ENCODE peak calls at places on chromosomes 6 and 20, in seven cellular contexts. K is tibial artery, U is BE2C, G is left ventricle myocardium inferior, J is progenitor cell of endocrine pancreas, X is fibroblast of the aortic adventitia, N is pancreas. T is an unnamed sample.
A peak's percentile ranks its signal among the peaks of the same experiment; 100 is the strongest.

GRCh38 chr20:7723284-7723683 is 217.0 kb downstream of the HAO1 start:
- DNase-seq in J (no peak), N (no peak), G (no peak), U (no peak), X (peak; percentile 93), K (no peak), T (no peak)

GRCh38 chr6:43878823-43879495 is 108.9 kb downstream of the VEGFA start:
- DNase-seq in K (no peak), J (no peak), N (peak; percentile 46), U (peak; percentile 50), X (no peak), G (peak; percentile 25), T (no peak)

GRCh38 chr20:53890434-53891305 is 179.7 kb downstream of the BCAS1 start:
- DNase-seq in N (no peak), K (no peak), G (no peak), X (peak; percentile 7), J (no peak), U (no peak), T (peak; percentile 59)

GRCh38 chr6:155274533-155274932 is 10.7 kb downstream of the CLDN20 start:
- DNase-seq in G (no peak), X (peak; percentile 58), U (no peak), J (no peak), K (no peak), N (no peak), T (peak; percentile 6)

GRCh38 chr6:1970151-1970561 is 275.2 kb downstream of the GMDS start:
- DNase-seq in G (no peak), X (no peak), J (no peak), K (no peak), U (peak; percentile 38), N (no peak), T (no peak)

GRCh38 chr20:62792182-62792939 is 3.9 kb upstream of the MRGBP start:
- DNase-seq in N (no peak), G (no peak), J (no peak), X (peak; percentile 15), U (no peak), K (no peak), T (peak; percentile 36)

GRCh38 chr20:37729909-37730308 is 36.1 kb downstream of the CTNNBL1 start:
- DNase-seq in J (no peak), U (no peak), X (peak; percentile 29), K (no peak), N (no peak), G (no peak), T (no peak)

GRCh38 chr6:90088009-90088408 is 193.7 kb downstream of the GJA10 start:
- DNase-seq in X (peak; percentile 53), K (no peak), J (no peak), N (no peak), U (no peak), G (no peak), T (no peak)

GRCh38 chr6:45212976-45213375 is 115.2 kb upstream of the RUNX2 start:
- DNase-seq in G (no peak), N (no peak), U (no peak), X (no peak), K (no peak), J (no peak), T (no peak)

GRCh38 chr6:41767112-41767946 is 12.4 kb downstream of the FRS3 start:
- DNase-seq in G (peak; percentile 31), N (peak; percentile 56), X (peak; percentile 89), U (peak; percentile 90), J (no peak), K (peak; percentile 40), T (peak; percentile 79)

GRCh38 chr6:35230950-35231349 is 17.2 kb downstream of the SCUBE3 start:
- DNase-seq in J (no peak), G (peak; percentile 72), U (no peak), K (peak; percentile 51), N (no peak), X (peak; percentile 43), T (no peak)

GRCh38 chr6:143449731-143450452 is 603 bp downstream of the ADAT2 start:
- DNase-seq in U (no peak), J (peak; percentile 23), N (no peak), X (peak; percentile 38), G (no peak), K (peak; percentile 22), T (peak; percentile 15)

GRCh38 chr6:168372871-168373270 is 53.3 kb upstream of the DACT2 start:
- DNase-seq in U (no peak), G (no peak), N (no peak), K (peak; percentile 13), J (no peak), X (no peak), T (no peak)

GRCh38 chr20:14915356-14915755 is 577.9 kb upstream of the FLRT3 start:
- DNase-seq in K (no peak), J (no peak), U (peak; percentile 74), X (no peak), N (no peak), G (no peak), T (no peak)

GRCh38 chr6:38064431-38064830 is 244.9 kb downstream of the ZFAND3 start:
- DNase-seq in G (no peak), U (no peak), N (no peak), K (no peak), X (no peak), J (no peak), T (no peak)

GRCh38 chr6:7523922-7524321 is 17.5 kb upstream of the DSP start:
- DNase-seq in N (no peak), G (no peak), X (no peak), J (no peak), K (no peak), U (no peak), T (no peak)

GRCh38 chr6:13927203-13927602 is 2.5 kb downstream of the RNF182 start:
- DNase-seq in X (no peak), K (no peak), N (no peak), U (no peak), G (no peak), J (no peak), T (no peak)

GRCh38 chr6:131954099-131954774 is 3.1 kb upstream of the CCN2 start:
- DNase-seq in N (no peak), X (peak; percentile 75), U (no peak), K (no peak), G (no peak), J (no peak), T (no peak)

GRCh38 chr6:28643017-28643740 is 117.5 kb downstream of the GPX5 start:
- DNase-seq in J (no peak), N (no peak), K (no peak), G (no peak), X (peak; percentile 67), U (peak; percentile 75), T (peak; percentile 58)

GRCh38 chr6:60687085-60687484 is 1598.9 kb downstream of the KHDRBS2 start:
- DNase-seq in X (no peak), J (no peak), U (no peak), G (no peak), K (no peak), N (no peak), T (no peak)

GRCh38 chr6:135285165-135285564 is 104.1 kb downstream of the MYB start:
- DNase-seq in J (no peak), N (no peak), K (no peak), G (no peak), X (no peak), U (no peak), T (no peak)

GRCh38 chr6:5517781-5518180 is 256.5 kb downstream of the FARS2 start:
- DNase-seq in X (no peak), N (no peak), U (no peak), J (no peak), K (no peak), G (no peak), T (no peak)

GRCh38 chr6:62775427-62776022 is 435.7 kb upstream of the FKBP1C start:
- DNase-seq in U (no peak), N (no peak), X (no peak), K (no peak), G (no peak), J (no peak), T (no peak)
- TF ChIP-seq CTCF in U (peak; percentile 38), N (peak; percentile 52), X (peak; percentile 12), K (no peak), G (peak; percentile 32), J (peak; percentile 76), T (peak; percentile 26)

DNA sequence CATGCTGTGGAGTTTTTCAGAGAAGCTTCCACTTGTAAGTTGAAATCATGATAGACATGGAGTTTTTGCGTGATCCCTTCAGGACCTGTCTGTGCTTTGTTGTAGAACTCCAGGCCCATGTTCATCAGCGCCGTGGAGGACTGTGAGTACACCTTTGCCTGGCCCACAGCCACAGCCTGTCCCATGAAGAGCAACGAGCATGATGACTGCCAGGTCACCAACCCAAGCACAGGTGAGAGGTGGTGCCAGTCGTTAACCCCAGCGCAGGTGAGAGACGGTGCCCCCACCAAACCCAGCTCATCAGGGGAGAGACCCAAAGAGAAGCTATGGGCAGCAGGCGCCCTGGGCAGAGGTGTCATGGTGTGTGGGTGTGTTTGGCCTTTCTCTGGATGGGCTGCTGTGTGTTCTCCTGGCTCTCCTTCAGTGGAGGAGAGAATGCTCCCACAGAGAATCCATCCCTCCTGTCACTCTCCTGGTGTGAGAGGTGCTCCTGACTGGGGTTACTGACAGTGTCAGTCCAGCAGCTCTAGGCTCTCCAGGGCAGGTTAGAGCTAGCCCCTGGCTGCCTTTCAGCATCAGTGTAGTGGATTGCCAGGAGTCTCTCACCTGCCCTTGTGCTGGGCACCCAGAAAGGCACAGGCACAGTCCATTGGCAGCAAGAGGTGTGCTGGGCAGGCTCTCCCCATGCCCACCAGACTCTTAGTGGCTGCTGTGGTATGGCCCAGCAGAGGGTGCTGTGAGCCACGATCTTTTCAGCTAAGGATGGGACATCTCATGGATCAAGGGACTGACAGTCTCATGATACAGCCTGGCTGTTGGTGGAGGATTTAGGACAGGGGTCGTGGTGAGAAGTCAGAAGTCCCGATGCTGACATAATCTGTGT is 49.6 kb upstream of the SLC22A1 start:
- DNase-seq in J (no peak), X (no peak), U (no peak), N (no peak), G (no peak), K (no peak), T (no peak)
- TF ChIP-seq CTCF in J (peak; percentile 24), X (no peak), U (peak; percentile 30), N (no peak), G (peak; percentile 31), K (no peak), T (peak; percentile 16)

GRCh38 chr20:560680-561079 is 17.1 kb upstream of the CSNK2A1 start:
- DNase-seq in K (no peak), N (no peak), X (no peak), G (no peak), U (no peak), J (no peak), T (no peak)
- TF ChIP-seq CTCF in K (no peak), N (no peak), X (no peak), G (no peak), U (peak; percentile 1), J (no peak), T (no peak)

DNA sequence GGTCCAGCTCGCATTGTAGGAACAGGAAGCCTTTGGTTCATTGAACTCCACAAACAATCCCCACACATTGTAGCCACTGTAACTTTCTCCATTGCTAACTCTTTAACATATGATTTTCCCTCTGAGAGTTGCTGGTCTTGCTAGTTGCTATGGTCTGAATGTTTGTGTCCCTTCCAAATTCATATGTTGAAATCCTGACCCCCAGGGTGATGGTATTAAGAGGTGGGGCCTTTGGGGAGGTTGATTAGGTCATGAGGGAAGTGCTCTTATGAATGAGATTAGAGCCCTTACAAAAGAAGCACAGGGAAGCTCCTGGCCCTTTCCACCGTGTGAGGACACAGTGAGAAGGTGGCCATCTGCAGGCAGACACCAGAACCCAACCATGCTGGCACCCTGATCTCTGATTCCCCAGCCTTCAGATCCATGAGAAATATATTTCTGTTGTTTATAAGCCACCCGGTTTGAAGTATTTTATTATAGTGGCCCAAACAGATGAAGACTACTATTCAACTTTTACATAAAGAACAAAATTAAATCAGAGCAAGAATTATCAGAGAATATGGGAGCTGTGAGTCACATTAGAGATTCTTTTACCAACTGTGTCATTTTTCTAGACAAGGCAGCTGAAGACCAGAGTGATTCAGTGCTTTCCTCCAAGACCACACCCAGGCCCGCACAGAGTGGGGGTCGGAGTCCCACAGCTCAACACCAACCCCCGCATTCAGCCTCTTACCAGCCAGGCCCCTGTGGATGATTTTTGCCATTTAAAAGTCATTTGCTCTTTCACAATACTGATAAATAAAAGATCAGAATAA is 143.0 kb downstream of the SAMD5 start:
- DNase-seq in N (no peak), G (peak; percentile 22), K (no peak), X (no peak), J (no peak), U (no peak), T (no peak)
- TF ChIP-seq CTCF in N (no peak), G (peak; percentile 62), K (no peak), X (no peak), J (no peak), U (peak; percentile 20), T (no peak)

T was measured in Calu3.